ENCODE peak calls at places on chromosomes 6 and 20, in ten cellular contexts. C is SJCRH30; Z is H9; T is transverse colon; D is effector memory CD4-positive, alpha-beta T cell; H is neuronal stem cell; X is CD4-positive, alpha-beta memory T cell; W is gastrocnemius medialis; G is psoas muscle; O is heart left ventricle. R is an unnamed sample.

GRCh38 chr6:163438940-163439335 is 24.4 kb downstream of the QKI start:
- DNase-seq in C (peak; percentile 82), Z (no peak), T (peak; percentile 53), D (no peak), H (no peak), X (peak; percentile 26), W (peak; percentile 32), G (peak; percentile 46), O (peak; percentile 70), R (no peak)

GRCh38 chr6:56515081-56515905 is 127.4 kb downstream of the DST start:
- DNase-seq in C (no peak), Z (no peak), T (no peak), D (no peak), H (no peak), X (no peak), W (no peak), G (no peak), O (no peak), R (no peak)

GRCh38 chr6:39300739-39301138 is 13.5 kb downstream of the KCNK17 start:
- DNase-seq in C (no peak), Z (no peak), T (no peak), D (no peak), H (no peak), X (no peak), W (no peak), G (no peak), O (no peak), R (no peak)

GRCh38 chr6:192313-192664 is 100.0 kb upstream of the DUSP22 start:
- DNase-seq in C (no peak), Z (no peak), T (no peak), D (no peak), H (no peak), X (no peak), W (no peak), G (no peak), O (no peak), R (no peak)

GRCh38 chr6:101776919-101777350 is 383.4 kb downstream of the GRIK2 start:
- DNase-seq in C (no peak), Z (no peak), T (no peak), D (no peak), H (peak; percentile 12), X (no peak), W (no peak), G (no peak), O (peak; percentile 17), R (no peak)

GRCh38 chr6:41376176-41376575 is 40.8 kb downstream of the NCR2 start:
- DNase-seq in C (no peak), Z (no peak), T (no peak), D (no peak), H (no peak), X (no peak), W (no peak), G (no peak), O (no peak), R (no peak)

GRCh38 chr20:12695937-12696336 is 312.8 kb upstream of the SPTLC3 start:
- DNase-seq in C (no peak), Z (peak; percentile 45), T (no peak), D (no peak), H (no peak), X (no peak), W (no peak), G (no peak), O (no peak), R (no peak)

GRCh38 chr6:17446713-17447112 is 53.3 kb downstream of the CAP2 start:
- DNase-seq in C (no peak), Z (no peak), T (no peak), D (no peak), H (no peak), X (no peak), W (no peak), G (no peak), O (no peak), R (no peak)

DNA sequence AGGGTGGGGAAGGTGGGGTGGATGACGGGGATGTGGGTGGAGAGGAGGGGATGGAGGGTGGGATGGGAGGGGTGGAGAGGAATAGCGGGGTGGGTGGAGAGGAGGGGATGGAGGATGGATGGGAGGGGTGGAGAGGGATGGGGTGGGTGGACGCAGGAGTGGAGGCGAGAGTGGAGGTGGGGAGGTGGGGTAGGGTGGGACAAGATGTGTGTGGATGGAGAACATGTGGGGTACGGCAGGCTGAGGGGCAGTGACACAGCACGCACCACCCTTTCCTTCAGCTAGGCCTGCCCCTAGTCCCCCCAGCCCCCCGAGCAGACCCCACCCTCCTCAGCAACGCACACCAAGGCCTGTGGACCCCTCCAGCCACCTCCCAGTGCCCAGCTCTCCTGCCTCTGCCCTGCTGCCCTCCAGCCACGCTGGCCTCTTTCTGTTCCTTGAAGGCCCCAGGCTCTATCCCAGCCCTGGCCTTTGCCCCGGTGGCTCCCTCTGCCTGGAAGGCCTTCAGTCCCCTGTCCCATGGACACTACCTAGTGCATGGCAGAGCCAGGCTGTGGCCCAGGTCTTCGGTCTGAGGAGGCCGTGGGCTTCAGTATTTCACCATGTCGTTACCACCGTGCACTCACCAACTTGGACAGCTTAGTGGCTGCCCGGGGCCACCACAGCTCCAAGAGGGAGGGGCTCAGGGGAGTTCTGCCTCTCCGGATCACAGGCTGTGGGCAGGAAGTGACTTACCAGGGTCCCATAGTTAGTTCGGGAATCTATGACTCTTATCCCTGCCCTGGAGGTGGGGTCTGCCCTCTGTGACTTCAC is 78.4 kb upstream of the PMEPA1 start:
- DNase-seq in C (no peak), Z (peak; percentile 27), T (no peak), D (no peak), H (no peak), X (no peak), W (no peak), G (no peak), O (no peak), R (no peak)
- H3K27ac ChIP-seq in C (no peak overlapping the region), Z (no peak overlapping the region), T (no peak overlapping the region), D (no peak overlapping the region), H (no peak overlapping the region), X (no peak overlapping the region), W (no peak overlapping the region), G (no peak overlapping the region), O (no peak overlapping the region), R (no peak overlapping the region)

DNA sequence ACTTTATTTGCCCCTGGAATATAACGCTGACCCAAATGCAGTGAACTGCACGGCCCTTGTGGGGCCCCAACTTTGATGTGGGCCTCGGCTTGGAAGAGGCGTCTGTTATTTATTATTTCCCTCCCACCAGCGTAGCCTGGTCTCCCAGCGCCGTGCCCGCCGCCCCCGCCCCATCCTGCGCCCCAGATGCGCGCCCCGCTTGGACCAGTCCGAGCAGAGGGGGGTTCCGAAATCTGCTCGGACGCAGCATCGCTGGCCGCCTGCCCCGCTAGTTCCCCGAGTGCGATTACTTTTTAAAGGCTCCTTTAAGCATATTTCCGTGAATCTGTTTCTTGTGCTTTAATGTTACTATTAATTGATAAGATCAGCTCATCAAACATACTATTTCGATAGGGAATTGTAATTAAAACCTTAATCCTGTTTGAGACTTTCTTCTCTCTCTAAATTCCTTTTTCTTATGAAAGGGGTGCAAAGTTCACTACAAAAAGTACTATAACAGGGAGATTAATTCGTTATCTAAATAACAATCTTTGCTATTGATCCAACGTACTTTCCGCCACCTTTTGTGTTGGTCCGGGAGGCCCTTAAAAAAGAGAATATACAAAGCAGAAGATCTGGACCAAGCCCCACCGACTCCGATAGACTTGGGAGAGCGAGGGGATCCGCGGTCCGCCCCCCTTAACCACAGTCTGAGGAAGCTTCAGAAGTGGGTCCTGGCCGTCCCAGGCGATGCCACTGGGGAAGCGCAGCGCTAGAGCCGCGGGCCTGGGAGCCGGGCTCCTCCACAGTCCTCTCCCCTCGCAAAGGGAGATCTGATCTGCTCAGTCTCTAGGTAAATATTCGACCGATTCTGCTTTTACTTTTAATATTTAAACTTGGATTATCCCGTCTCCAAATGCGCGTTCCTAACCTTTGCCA is 10.1 kb downstream of the POU3F2 start:
- DNase-seq in C (no peak), Z (no peak), T (no peak), D (no peak), H (peak; percentile 62), X (no peak), W (no peak), G (no peak), O (no peak), R (no peak)
- H3K27me3 ChIP-seq in C (no peaks in the 10 kb centered on the region), Z (peaks cover 49% of the 10 kb centered on the region), T (peaks cover 100% of the 10 kb centered on the region), D (peaks cover 88% of the 10 kb centered on the region), H (no peaks in the 10 kb centered on the region), X (peaks cover 88% of the 10 kb centered on the region), W (peaks cover 94% of the 10 kb centered on the region), G (peaks cover 3% of the 10 kb centered on the region), O (peaks cover 98% of the 10 kb centered on the region), R (peaks cover 45% of the 10 kb centered on the region)

GRCh38 chr6:31677955-31678354 is 2.9 kb downstream of the LY6G5C start:
- DNase-seq in C (no peak), Z (no peak), T (no peak), D (no peak), H (no peak), X (no peak), W (no peak), G (no peak), O (no peak), R (no peak)

GRCh38 chr6:31676904-31677303 is 4.0 kb downstream of the LY6G5C start:
- DNase-seq in C (no peak), Z (no peak), T (no peak), D (no peak), H (no peak), X (no peak), W (no peak), G (no peak), O (no peak), R (no peak)

GRCh38 chr6:31680841-31681671 is at the start of gene LY6G5C:
- DNase-seq in C (peak; percentile 78), Z (peak; percentile 78), T (peak; percentile 89), D (peak; percentile 35), H (peak; percentile 56), X (peak; percentile 59), W (peak; percentile 82), G (peak; percentile 82), O (peak; percentile 90), R (peak; percentile 93)

GRCh38 chr6:31676322-31676903 is 4.5 kb downstream of the LY6G5C start:
- DNase-seq in C (no peak), Z (no peak), T (no peak), D (no peak), H (no peak), X (no peak), W (no peak), G (no peak), O (no peak), R (no peak)

DNA sequence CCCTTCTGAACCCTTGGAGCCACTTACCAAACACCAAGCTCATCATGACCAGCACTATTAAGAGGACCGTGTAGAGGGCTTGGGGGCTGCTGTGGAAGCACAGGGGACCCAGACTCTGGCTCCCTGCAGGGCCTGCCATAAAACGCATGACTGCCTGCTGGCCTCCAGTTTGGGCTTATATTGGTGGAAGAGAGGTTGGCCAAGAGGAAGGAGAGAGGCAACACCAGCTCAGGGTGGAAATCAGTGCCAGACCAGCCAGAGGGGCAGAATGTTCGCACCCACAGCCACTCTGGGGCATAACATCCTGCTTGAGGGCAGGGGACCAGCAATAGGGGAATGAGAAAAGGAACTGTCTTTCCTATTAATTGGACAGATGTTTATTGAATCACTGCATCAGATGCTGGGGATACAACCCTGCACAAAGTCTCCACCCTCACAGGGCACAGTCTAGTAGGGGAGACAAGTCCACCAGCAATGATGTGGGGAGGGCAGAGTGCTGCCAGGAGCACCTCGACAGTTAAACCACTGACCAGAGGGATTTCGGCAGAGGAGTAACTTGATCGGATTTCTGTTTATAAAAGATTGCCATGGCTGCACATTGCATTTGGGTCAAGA is 534 bp downstream of the LY6G5C start:
- DNase-seq in C (no peak), Z (no peak), T (no peak), D (no peak), H (no peak), X (no peak), W (no peak), G (no peak), O (no peak), R (no peak)
- H3K9me3 ChIP-seq in C (no peaks in the 10 kb centered on the region), Z (no peaks in the 10 kb centered on the region), T (no peaks in the 10 kb centered on the region), D (no peaks in the 10 kb centered on the region), H (no peaks in the 10 kb centered on the region), X (no peaks in the 10 kb centered on the region), W (no peaks in the 10 kb centered on the region), G (no peaks in the 10 kb centered on the region), O (no peaks in the 10 kb centered on the region), R (no peaks in the 10 kb centered on the region)

DNA sequence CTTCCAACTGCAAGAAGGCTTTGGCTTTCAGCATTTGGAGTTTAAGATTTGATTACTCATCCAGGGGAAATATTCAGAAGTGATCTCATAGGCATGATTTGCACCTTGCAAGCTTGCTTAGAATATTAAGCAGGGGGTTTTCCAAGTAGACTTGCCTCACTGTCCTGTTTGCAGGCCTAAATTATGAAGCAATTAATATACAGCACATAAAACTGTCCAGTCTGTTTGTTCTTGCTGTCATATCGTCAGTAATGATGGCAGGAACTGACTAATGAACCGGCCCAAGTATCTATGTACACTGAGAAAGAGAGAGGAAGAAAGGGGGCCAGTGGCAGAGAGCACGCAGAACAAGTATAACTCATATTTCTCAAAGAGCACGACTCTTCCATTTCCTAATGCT is 212.5 kb upstream of the SUPT3H start:
- DNase-seq in C (no peak), Z (no peak), T (no peak), D (no peak), H (no peak), X (no peak), W (no peak), G (no peak), O (no peak), R (no peak)
- H3K27ac ChIP-seq in C (peak overlapping the region; percentile 15), Z (no peak overlapping the region), T (peak overlapping the region; percentile 37), D (no peak overlapping the region), H (no peak overlapping the region), X (no peak overlapping the region), W (no peak overlapping the region), G (peak overlapping the region; percentile 43), O (no peak overlapping the region), R (no peak overlapping the region)

R was measured in right atrium auricular region.